ENCODE peak calls at places on chromosomes 11 and 22, in seven cellular contexts. M is fibroblast of mammary gland, Q is SK-N-SH, U is AG04450, N is Peyer's patch, V is posterior vena cava, Y is NCI-H1092. W is an unnamed sample.

GRCh38 chr11:116119158-116119557 is 614.9 kb upstream of the CADM1 start:
- DNase-seq in N (no peak), U (no peak), Q (no peak), V (no peak), M (no peak), Y (no peak), W (no peak)

GRCh38 chr11:46099973-46100335 is 21.3 kb downstream of the PHF21A start:
- DNase-seq in Q (no peak), U (no peak), V (no peak), N (no peak), M (peak), Y (no peak), W (no peak)

GRCh38 chr11:87473174-87473573 is 435.4 kb downstream of the TMEM135 start:
- DNase-seq in Q (no peak), N (no peak), U (peak), Y (no peak), M (peak), V (no peak), W (peak)

GRCh38 chr11:79314906-79315689 is 125.7 kb downstream of the TENM4 start:
- DNase-seq in Y (no peak), U (no peak), Q (no peak), N (no peak), V (no peak), M (peak), W (no peak)

GRCh38 chr22:19114984-19115552 is 7.1 kb downstream of the DGCR2 start:
- DNase-seq in M (no peak), U (no peak), V (peak), Y (no peak), N (no peak), Q (no peak), W (no peak)

GRCh38 chr11:64745523-64746328 is 1.8 kb upstream of the RASGRP2 start:
- DNase-seq in Y (no peak), V (peak), N (peak), Q (peak), U (no peak), M (peak), W (no peak)

GRCh38 chr11:33987545-33987944 is 64.0 kb upstream of the CAPRIN1 start:
- DNase-seq in V (no peak), M (no peak), N (no peak), Q (no peak), U (no peak), Y (no peak), W (no peak)

GRCh38 chr11:120385110-120385509 is 48.9 kb downstream of the ARHGEF12 start:
- DNase-seq in Q (peak), V (no peak), U (no peak), M (no peak), N (no peak), Y (no peak), W (no peak)

GRCh38 chr11:44839458-44840084 is 111.1 kb downstream of the TP53I11 start:
- DNase-seq in M (no peak), Q (peak), N (no peak), U (no peak), V (peak), Y (no peak), W (no peak)

GRCh38 chr11:6755303-6755952 is 16.3 kb downstream of the OR2AG2 start:
- DNase-seq in Y (no peak), U (no peak), V (no peak), N (no peak), Q (peak), M (peak), W (no peak)